ENCODE peak calls at places on chromosomes 1 and 21, in seven cellular contexts. Z, O, H, X, V, Y and Q are unnamed samples.

GRCh38 chr21:38303300-38303699 is 46.5 kb downstream of the KCNJ15 start:
- DNase-seq in H (peak; percentile 91), Y (no peak), V (no peak), X (no peak), O (no peak), Z (peak; percentile 88), Q (no peak)

GRCh38 chr1:47351305-47351704 is 17.7 kb downstream of the CMPK1 start:
- DNase-seq in H (peak; percentile 60), X (no peak), Y (no peak), O (no peak), Z (peak; percentile 76), V (no peak), Q (no peak)

GRCh38 chr21:23249760-23250159 is 2251.6 kb downstream of the NCAM2 start:
- DNase-seq in V (no peak), O (no peak), Z (no peak), Y (no peak), X (no peak), H (no peak), Q (no peak)

GRCh38 chr1:188906921-188907641 is 1570.6 kb downstream of the BRINP3 start:
- DNase-seq in X (no peak), Y (no peak), O (no peak), Z (no peak), H (no peak), V (peak; percentile 56), Q (no peak)

GRCh38 chr1:229027622-229028182 is 243.2 kb upstream of the RAB4A start:
- DNase-seq in X (no peak), H (peak; percentile 84), Y (peak; percentile 49), Z (peak; percentile 37), O (peak; percentile 84), V (peak; percentile 74), Q (peak; percentile 84)

GRCh38 chr21:15848632-15849031 is 118.8 kb downstream of the USP25 start:
- DNase-seq in Y (no peak), V (no peak), O (no peak), Z (peak; percentile 76), H (no peak), X (no peak), Q (no peak)

GRCh38 chr1:221309711-221310110 is 430.5 kb downstream of the HLX start:
- DNase-seq in Y (no peak), O (peak; percentile 42), X (no peak), V (no peak), H (no peak), Z (no peak), Q (no peak)

GRCh38 chr21:25329227-25329626 is 278.1 kb downstream of the MRPL39 start:
- DNase-seq in H (no peak), O (no peak), V (no peak), Z (peak; percentile 91), Y (no peak), X (no peak), Q (no peak)

GRCh38 chr1:171290611-171291010 is 23.4 kb upstream of the FMO4 start:
- DNase-seq in V (no peak), H (no peak), Y (no peak), O (no peak), Z (no peak), X (no peak), Q (no peak)

GRCh38 chr1:155950829-155951228 is 9.4 kb downstream of the RXFP4 start:
- DNase-seq in Y (no peak), V (no peak), X (no peak), O (no peak), Z (no peak), H (no peak), Q (no peak)

GRCh38 chr1:231414260-231415016 is 7.6 kb downstream of the EGLN1 start:
- DNase-seq in V (no peak), O (no peak), X (no peak), Z (no peak), Y (no peak), H (no peak), Q (no peak)

GRCh38 chr1:5351366-5351765 is 640.9 kb downstream of the NPHP4 start:
- DNase-seq in H (no peak), Y (no peak), Z (no peak), X (peak; percentile 33), V (no peak), O (peak; percentile 48), Q (no peak)

GRCh38 chr1:7013833-7014639 is 228.8 kb downstream of the CAMTA1 start:
- DNase-seq in O (no peak), Y (no peak), V (no peak), Z (no peak), X (no peak), H (no peak), Q (no peak)

GRCh38 chr1:216222302-216222701 is 200.9 kb downstream of the USH2A start:
- DNase-seq in X (no peak), V (peak; percentile 28), O (peak; percentile 28), Y (no peak), Z (peak; percentile 24), H (peak; percentile 37), Q (no peak)

GRCh38 chr1:48245106-48245505 is 22.6 kb downstream of the SLC5A9 start:
- DNase-seq in Z (no peak), O (no peak), H (no peak), Y (no peak), X (no peak), V (peak; percentile 9), Q (no peak)

GRCh38 chr1:55337801-55338447 is 122.8 kb upstream of the USP24 start:
- DNase-seq in X (peak; percentile 61), O (peak; percentile 81), H (peak; percentile 72), Z (peak; percentile 79), V (peak; percentile 71), Y (peak; percentile 7), Q (peak; percentile 18)

GRCh38 chr21:16851054-16851453 is 661.8 kb upstream of the CXADR start:
- DNase-seq in H (no peak), V (no peak), Y (no peak), O (peak; percentile 10), Z (no peak), X (no peak), Q (no peak)

GRCh38 chr1:76294470-76295194 is 220.1 kb downstream of the ST6GALNAC3 start:
- DNase-seq in X (no peak), V (no peak), H (no peak), Y (no peak), Z (no peak), O (no peak), Q (no peak)

GRCh38 chr1:186948542-186948941 is 119.8 kb downstream of the PLA2G4A start:
- DNase-seq in V (no peak), H (no peak), Z (no peak), Y (no peak), X (no peak), O (no peak), Q (no peak)

GRCh38 chr1:186950547-186950946 is 121.8 kb downstream of the PLA2G4A start:
- DNase-seq in V (no peak), Z (peak; percentile 31), O (no peak), X (no peak), Y (no peak), H (no peak), Q (no peak)

GRCh38 chr1:186945146-186945545 is 116.4 kb downstream of the PLA2G4A start:
- DNase-seq in V (no peak), Z (no peak), Y (no peak), X (no peak), O (no peak), H (no peak), Q (no peak)

GRCh38 chr1:186953876-186954275 is 125.1 kb downstream of the PLA2G4A start:
- DNase-seq in H (no peak), O (no peak), X (no peak), V (no peak), Y (no peak), Z (no peak), Q (no peak)

DNA sequence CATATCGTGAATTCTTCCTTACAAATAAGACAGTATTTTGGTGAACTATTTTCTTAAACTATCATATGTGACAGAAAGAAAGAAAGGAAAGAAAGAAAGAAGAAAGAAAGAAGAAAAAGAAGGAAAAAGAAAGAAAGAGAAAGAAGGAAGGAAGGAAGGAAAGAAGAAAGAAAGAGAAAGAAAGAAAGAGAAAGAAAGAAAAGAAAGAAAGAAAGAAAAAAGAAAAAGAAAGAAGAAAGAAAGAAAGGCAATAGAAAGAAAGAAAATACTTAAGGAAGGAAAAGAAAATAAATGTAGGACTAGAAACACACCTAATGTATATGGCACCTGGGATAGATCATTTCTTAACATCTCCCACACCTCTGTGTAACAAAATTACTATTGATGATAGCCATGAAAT is 120.4 kb downstream of the PLA2G4A start:
- DNase-seq in V (no peak), Y (no peak), O (no peak), X (no peak), Z (no peak), H (no peak), Q (no peak)
- H2BK5ac ChIP-seq in V (no peak overlapping the region), Y (no peak overlapping the region), O (no peak overlapping the region), X (no peak overlapping the region), Z (no peak overlapping the region), H (no peak overlapping the region), Q (no peak overlapping the region)

GRCh38 chr1:175409938-175410337 is 217.4 kb upstream of the KIAA0040 start:
- DNase-seq in O (no peak), V (no peak), Z (no peak), X (no peak), Y (no peak), H (no peak), Q (no peak)

GRCh38 chr1:175410560-175410959 is 218.0 kb upstream of the KIAA0040 start:
- DNase-seq in Y (no peak), V (no peak), X (no peak), O (no peak), Z (no peak), H (peak; percentile 20), Q (no peak)

GRCh38 chr1:175415133-175415712 is 222.6 kb upstream of the KIAA0040 start:
- DNase-seq in Z (no peak), V (no peak), O (no peak), X (no peak), H (no peak), Y (no peak), Q (no peak)

GRCh38 chr1:175413367-175413766 is 220.8 kb upstream of the KIAA0040 start:
- DNase-seq in X (no peak), Y (no peak), V (no peak), O (no peak), Z (no peak), H (no peak), Q (no peak)
- H2BK5ac ChIP-seq in X (no peak overlapping the region), Y (no peak overlapping the region), V (no peak overlapping the region), O (no peak overlapping the region), Z (no peak overlapping the region), H (no peak overlapping the region), Q (no peak overlapping the region)

GRCh38 chr21:29676395-29676794 is 263.4 kb downstream of the GRIK1 start:
- DNase-seq in V (no peak), Y (no peak), X (no peak), H (no peak), Z (no peak), O (no peak), Q (no peak)

GRCh38 chr21:29680273-29680672 is 259.5 kb downstream of the GRIK1 start:
- DNase-seq in X (no peak), Y (no peak), H (no peak), O (no peak), V (no peak), Z (no peak), Q (no peak)

GRCh38 chr21:29682800-29683199 is 257.0 kb downstream of the GRIK1 start:
- DNase-seq in O (no peak), Y (no peak), X (no peak), H (no peak), V (no peak), Z (no peak), Q (no peak)

GRCh38 chr21:29677326-29677725 is 262.5 kb downstream of the GRIK1 start:
- DNase-seq in H (no peak), Y (no peak), Z (no peak), V (no peak), O (no peak), X (no peak), Q (no peak)

GRCh38 chr21:29678616-29679015 is 261.2 kb downstream of the GRIK1 start:
- DNase-seq in Z (no peak), V (no peak), Y (no peak), X (no peak), H (no peak), O (no peak), Q (no peak)
- H2BK5ac ChIP-seq in Z (no peak overlapping the region), V (no peak overlapping the region), Y (no peak overlapping the region), X (no peak overlapping the region), H (no peak overlapping the region), O (no peak overlapping the region), Q (no peak overlapping the region)

GRCh38 chr1:30427545-30427944 is 295.8 kb downstream of the MATN1 start:
- DNase-seq in Y (no peak), X (peak; percentile 37), V (no peak), H (no peak), O (peak; percentile 69), Z (no peak), Q (no peak)
- H2BK5ac ChIP-seq in Y (no peak overlapping the region), X (no peak overlapping the region), V (no peak overlapping the region), H (no peak overlapping the region), O (no peak overlapping the region), Z (no peak overlapping the region), Q (no peak overlapping the region)